ENCODE peak calls at places on chromosomes 12 and 14, in four cellular contexts. U is K562, C is WTC11, J is A549. I is an unnamed sample.

GRCh38 chr14:96145116-96145864 is 59.3 kb upstream of the BDKRB2 start:
- DNase-seq in C (no peak), U (no peak), J (no peak), I (no peak)

GRCh38 chr14:58243790-58244555 is 670 bp upstream of the PSMA3 start:
- DNase-seq in U (no peak), J (peak), C (no peak), I (peak)

GRCh38 chr12:54394986-54395385 is 10.5 kb upstream of the ZNF385A start:
- DNase-seq in J (no peak), U (no peak), C (no peak), I (no peak)

GRCh38 chr12:2826721-2827515 is 7.9 kb downstream of the NRIP2 start:
- DNase-seq in C (no peak), J (no peak), U (no peak), I (no peak)

GRCh38 chr12:3751151-3752095 is 1.5 kb downstream of the CRACR2A start:
- DNase-seq in U (no peak), J (no peak), C (no peak), I (no peak)

GRCh38 chr12:92278378-92278828 is 132.8 kb upstream of the BTG1 start:
- DNase-seq in U (no peak), J (no peak), C (no peak), I (no peak)

GRCh38 chr14:103541494-103541943 is 12.5 kb downstream of the TRMT61A start:
- DNase-seq in J (no peak), C (no peak), U (no peak), I (no peak)

GRCh38 chr12:118055144-118055557 is 5.8 kb downstream of the WSB2 start:
- DNase-seq in J (peak), C (peak), U (peak), I (peak)

GRCh38 chr14:89308232-89308959 is 108.6 kb downstream of the FOXN3 start:
- DNase-seq in J (no peak), U (no peak), C (no peak), I (no peak)

GRCh38 chr12:97435153-97435552 is 27.5 kb upstream of the RMST start:
- DNase-seq in U (no peak), J (no peak), C (no peak), I (no peak)

GRCh38 chr12:55703976-55704761 is 3.5 kb downstream of the ITGA7 start:
- DNase-seq in J (no peak), U (no peak), C (no peak), I (no peak)

GRCh38 chr12:17079251-17079909 is 473.4 kb upstream of the LMO3 start:
- DNase-seq in C (no peak), J (no peak), U (no peak), I (peak)

GRCh38 chr12:49537709-49538601 is 875 bp upstream of the KCNH3 start:
- DNase-seq in U (peak), C (no peak), J (peak), I (no peak)

GRCh38 chr12:53727310-53728041 is at the start of gene CALCOCO1:
- DNase-seq in U (peak), C (peak), J (peak), I (peak)

GRCh38 chr12:2897418-2897817 is 6.7 kb downstream of the TULP3 start:
- DNase-seq in C (no peak), U (no peak), J (no peak), I (no peak)

GRCh38 chr12:6336859-6337744 is 4.8 kb downstream of the TNFRSF1A start:
- DNase-seq in U (peak), J (no peak), C (peak), I (no peak)

GRCh38 chr12:6280053-6280469 is 30.4 kb upstream of the PLEKHG6 start:
- DNase-seq in U (no peak), C (no peak), J (peak), I (peak)

GRCh38 chr12:7411343-7411742 is 32.6 kb downstream of the CD163L1 start:
- DNase-seq in C (no peak), U (no peak), J (no peak), I (no peak)

GRCh38 chr12:6765634-6766581 is at the start of gene PTMS:
- DNase-seq in C (peak), U (peak), J (peak), I (peak)

GRCh38 chr12:92144631-92145480 is 790 bp downstream of the BTG1 start:
- DNase-seq in J (no peak), U (peak), C (peak), I (peak)

GRCh38 chr14:55610717-55611370 is 30.8 kb downstream of the KTN1 start:
- DNase-seq in J (no peak), U (no peak), C (peak), I (no peak)

GRCh38 chr12:15581006-15581405 is 208.2 kb downstream of the EPS8 start:
- DNase-seq in U (no peak), J (no peak), C (no peak), I (no peak)

GRCh38 chr14:100677152-100677924 is 49.4 kb upstream of the DLK1 start:
- DNase-seq in U (no peak), C (peak), J (no peak), I (peak)

GRCh38 chr12:51419473-51420228 is 5.0 kb upstream of the SLC4A8 start:
- DNase-seq in J (peak), C (no peak), U (peak), I (no peak)

GRCh38 chr14:23319746-23320583 is 1.3 kb upstream of the PABPN1 start:
- DNase-seq in J (no peak), U (no peak), C (no peak), I (no peak)

GRCh38 chr12:119128527-119128926 is 50.2 kb upstream of the HSPB8 start:
- DNase-seq in U (no peak), J (no peak), C (no peak), I (no peak)

GRCh38 chr14:69154779-69155178 is 1.9 kb upstream of the DCAF5 start:
- DNase-seq in J (peak), U (no peak), C (no peak), I (peak)

GRCh38 chr14:99683619-99684355 is at the start of gene CYP46A1:
- DNase-seq in U (peak), J (peak), C (peak), I (peak)

GRCh38 chr12:6767592-6768384 is 1.6 kb downstream of the PTMS start:
- DNase-seq in J (no peak), C (no peak), U (peak), I (peak)

GRCh38 chr12:50505945-50506344 is 1.2 kb downstream of the DIP2B start:
- DNase-seq in C (no peak), U (no peak), J (no peak), I (no peak)

GRCh38 chr14:76768201-76768656 is 7.0 kb downstream of the VASH1 start:
- DNase-seq in C (peak), U (peak), J (no peak), I (no peak)

GRCh38 chr12:47218191-47218654 is 138.5 kb upstream of the AMIGO2 start:
- DNase-seq in U (no peak), J (no peak), C (no peak), I (no peak)

DNA sequence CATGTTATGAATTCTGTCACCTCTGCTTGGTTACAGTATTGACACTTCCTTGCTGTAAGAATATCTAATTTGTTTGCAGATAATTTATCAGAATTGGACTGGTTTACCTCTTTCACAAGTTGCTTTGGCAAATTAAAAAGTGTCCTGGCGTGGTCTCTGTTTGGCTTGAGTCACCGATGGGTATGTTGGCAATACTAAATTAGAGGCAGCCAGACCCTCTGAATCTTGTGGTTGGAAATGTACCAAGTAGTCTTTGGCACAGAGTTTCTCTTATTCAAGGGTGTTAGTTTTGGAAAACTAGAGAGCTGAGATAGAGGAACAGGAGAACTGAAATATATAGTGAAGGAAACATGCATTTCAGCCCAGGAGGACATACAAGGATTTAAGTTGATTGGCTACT is 521.1 kb upstream of the MGAT4C start:
- DNase-seq in J (no peak), C (no peak), U (no peak), I (no peak)
- TF ChIP-seq NR3C1 in J (no peak), C (no peak), U (no peak), I (no peak)

DNA sequence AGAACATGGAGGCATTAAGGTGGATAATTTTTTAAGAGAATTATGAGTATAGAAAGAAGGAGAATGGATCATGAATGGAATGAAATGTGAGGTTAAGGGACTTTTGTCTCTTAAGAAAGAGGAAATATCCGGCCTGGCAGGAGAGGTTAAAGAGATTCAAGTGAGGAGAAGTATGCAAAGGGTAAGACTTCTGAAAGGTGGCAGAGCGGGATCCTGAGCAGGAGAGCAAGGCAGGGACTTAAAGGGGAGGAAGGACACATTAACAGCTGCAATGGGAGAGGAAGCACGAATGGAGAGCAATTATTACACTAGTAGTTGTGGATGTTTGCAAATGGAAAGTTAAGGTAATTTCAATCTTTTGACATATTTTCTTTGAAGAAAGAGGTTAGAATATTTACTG is 171.0 kb downstream of the KITLG start:
- DNase-seq in U (no peak), J (no peak), C (no peak), I (no peak)
- TF ChIP-seq JUN in U (no peak), J (no peak), C (no peak), I (no peak)

GRCh38 chr12:62750941-62751843 is 183.8 kb downstream of the PPM1H start:
- DNase-seq in U (no peak), J (no peak), C (no peak), I (no peak)
- TF ChIP-seq NR3C1 in U (no peak), J (no peak), C (no peak), I (no peak)

GRCh38 chr12:108371801-108372344 is 32.8 kb upstream of the CMKLR1 start:
- DNase-seq in U (no peak), J (no peak), C (no peak), I (no peak)
- TF ChIP-seq JUN in U (no peak), J (no peak), C (no peak), I (no peak)

DNA sequence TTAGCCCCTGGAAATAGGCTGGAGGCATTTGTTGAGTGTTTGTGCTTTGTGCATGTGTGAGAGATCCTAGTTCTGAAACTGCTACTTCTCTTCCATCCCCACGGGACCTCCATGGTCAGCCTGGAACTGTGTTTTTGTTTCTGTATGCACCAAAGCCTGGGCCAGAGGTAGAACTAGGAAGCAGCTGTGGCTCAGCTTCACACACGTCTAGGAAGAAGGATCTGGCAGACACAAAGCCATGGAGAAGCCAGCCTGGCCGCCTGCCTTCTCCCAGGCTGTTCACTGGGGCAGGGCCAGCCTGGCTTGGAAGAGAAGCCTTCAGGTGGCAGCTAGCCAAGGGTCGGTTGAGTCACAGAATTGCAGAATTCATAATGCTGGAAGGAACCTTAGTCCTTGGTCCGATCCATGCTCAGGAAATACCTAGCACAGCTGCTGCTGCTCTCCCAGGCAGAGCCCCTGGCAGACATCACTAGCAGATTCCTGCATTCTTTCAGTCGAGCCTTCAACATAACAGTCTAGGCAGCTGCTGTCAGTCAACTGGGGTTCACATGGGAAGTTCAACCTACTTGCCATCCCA is 27.0 kb downstream of the RIN3 start:
- DNase-seq in U (no peak), C (no peak), J (peak), I (no peak)
- TF ChIP-seq NR3C1 in U (no peak), C (no peak), J (no peak), I (no peak)

GRCh38 chr12:30025317-30025716 is 241.6 kb upstream of the TMTC1 start:
- DNase-seq in U (no peak), C (no peak), J (no peak), I (no peak)

GRCh38 chr12:30023186-30023585 is 239.4 kb upstream of the TMTC1 start:
- DNase-seq in C (no peak), J (no peak), U (no peak), I (no peak)

GRCh38 chr12:30021046-30021833 is 237.5 kb upstream of the TMTC1 start:
- DNase-seq in J (no peak), C (no peak), U (no peak), I (no peak)

GRCh38 chr12:30026621-30027234 is 243.0 kb upstream of the TMTC1 start:
- DNase-seq in C (no peak), U (no peak), J (no peak), I (no peak)
- TF ChIP-seq JUN in C (no peak), U (no peak), J (no peak), I (no peak)

GRCh38 chr12:113143959-113144358 is 5.6 kb upstream of the CFAP73 start:
- DNase-seq in C (no peak), J (no peak), U (no peak), I (no peak)

GRCh38 chr12:113140706-113141105 is 5.1 kb upstream of the RASAL1 start:
- DNase-seq in C (no peak), J (no peak), U (no peak), I (no peak)

GRCh38 chr12:113144771-113145170 is 4.8 kb upstream of the CFAP73 start:
- DNase-seq in J (no peak), U (no peak), C (no peak), I (no peak)

GRCh38 chr12:113142886-113143329 is 6.6 kb upstream of the CFAP73 start:
- DNase-seq in J (no peak), C (no peak), U (no peak), I (no peak)

DNA sequence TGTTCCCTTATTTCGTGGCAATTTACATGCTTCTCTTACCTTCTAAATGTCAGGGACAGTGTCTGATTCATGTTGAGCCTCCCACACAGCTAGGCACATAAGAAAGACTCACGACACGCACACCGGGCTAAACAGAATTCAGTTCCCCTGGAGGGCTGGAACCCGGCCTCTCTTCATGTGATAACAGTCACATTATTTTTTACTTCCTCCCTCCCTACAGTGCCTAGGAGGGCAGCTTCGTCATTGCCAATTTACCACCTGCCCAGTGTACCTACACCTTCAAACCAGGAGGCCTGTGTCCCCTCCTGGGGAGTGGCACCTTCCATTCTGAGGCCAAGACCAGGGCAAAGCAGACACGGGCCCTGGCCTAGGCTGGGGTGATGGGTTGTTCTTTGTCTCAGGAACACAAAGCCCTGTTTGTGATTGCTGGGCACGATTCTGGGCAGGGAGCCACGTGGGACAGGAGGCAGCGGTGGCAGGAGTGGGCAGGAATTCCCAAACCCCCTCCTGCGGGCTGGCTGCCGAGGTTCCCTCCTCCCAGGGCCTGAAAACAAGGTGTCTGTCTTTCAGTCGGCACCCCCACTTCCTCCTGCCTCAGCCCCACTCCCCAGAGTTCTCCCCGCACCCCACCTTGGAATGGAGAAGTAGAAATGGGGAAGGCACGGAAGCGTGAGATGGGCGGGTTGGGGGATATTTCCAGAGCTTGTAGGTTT is 6.8 kb upstream of the RASAL1 start:
- DNase-seq in J (no peak), U (no peak), C (no peak), I (peak)
- TF ChIP-seq NR3C1 in J (no peak), U (no peak), C (no peak), I (no peak)

I was measured in HepG2.